ENCODE peak calls at places on chromosomes 1 and 21, in eight cellular contexts. L is esophagus muscularis mucosa, S is Peyer's patch, O is right lobe of liver, D is sigmoid colon, Q is lower leg skin, R is heart left ventricle, Z is stomach. J is an unnamed sample.
A peak's percentile ranks its signal among the peaks of the same experiment; 100 is the strongest.

GRCh38 chr1:235357485-235358378 is 9.5 kb upstream of the TBCE start:
- DNase-seq in R (no peak), L (no peak), D (no peak), Q (no peak), S (no peak), Z (no peak), O (no peak), J (no peak)

GRCh38 chr1:28507646-28508434 is 2.0 kb downstream of the RCC1 start:
- DNase-seq in O (no peak), L (no peak), Z (no peak), Q (no peak), R (no peak), D (no peak), S (no peak), J (no peak)

GRCh38 chr1:61993331-61993961 is 201.2 kb upstream of the L1TD1 start:
- DNase-seq in S (no peak), R (no peak), Q (no peak), L (no peak), O (no peak), Z (no peak), D (no peak), J (no peak)

GRCh38 chr1:156998301-156998700 is 47.2 kb downstream of the ARHGEF11 start:
- DNase-seq in Z (no peak), S (no peak), O (no peak), L (no peak), D (no peak), R (no peak), Q (no peak), J (no peak)

GRCh38 chr1:32351859-32352745 is 10.2 kb downstream of the FAM229A start:
- DNase-seq in D (peak; percentile 86), Z (peak; percentile 38), O (peak; percentile 78), S (peak; percentile 71), R (peak; percentile 64), Q (peak; percentile 90), L (no peak), J (peak; percentile 62)

GRCh38 chr1:32898958-32899357 is 2.2 kb downstream of the TMEM54 start:
- DNase-seq in S (no peak), L (no peak), R (no peak), D (peak; percentile 38), Z (no peak), Q (no peak), O (no peak), J (no peak)

GRCh38 chr1:15736666-15737229 is 690 bp downstream of the SLC25A34 start:
- DNase-seq in D (no peak), Q (no peak), L (no peak), R (no peak), O (peak; percentile 81), S (peak; percentile 88), Z (peak; percentile 70), J (peak; percentile 40)

GRCh38 chr1:222618880-222619321 is 1.0 kb downstream of the MIA3 start:
- DNase-seq in Q (no peak), D (peak; percentile 71), R (peak; percentile 11), L (no peak), O (no peak), Z (no peak), S (peak; percentile 51), J (peak; percentile 42)

GRCh38 chr1:28045777-28046176 is 42.6 kb downstream of the EYA3 start:
- DNase-seq in O (no peak), D (no peak), L (no peak), Q (no peak), S (no peak), Z (no peak), R (no peak), J (no peak)

GRCh38 chr1:114618606-114619005 is 37.2 kb upstream of the BCAS2 start:
- DNase-seq in Z (no peak), Q (no peak), R (no peak), D (no peak), L (no peak), S (no peak), O (no peak), J (no peak)

GRCh38 chr1:114623364-114623763 is 41.9 kb upstream of the BCAS2 start:
- DNase-seq in O (no peak), L (no peak), Z (no peak), Q (no peak), S (no peak), D (no peak), R (no peak), J (no peak)

GRCh38 chr1:114620419-114620818 is 39.0 kb upstream of the BCAS2 start:
- DNase-seq in L (no peak), O (no peak), D (no peak), Q (no peak), R (no peak), Z (no peak), S (no peak), J (no peak)
- TF ChIP-seq CTCF in L (no peak), O (no peak), D (no peak), Q (no peak), R (no peak), Z (no peak), S (no peak), J (no peak)

DNA sequence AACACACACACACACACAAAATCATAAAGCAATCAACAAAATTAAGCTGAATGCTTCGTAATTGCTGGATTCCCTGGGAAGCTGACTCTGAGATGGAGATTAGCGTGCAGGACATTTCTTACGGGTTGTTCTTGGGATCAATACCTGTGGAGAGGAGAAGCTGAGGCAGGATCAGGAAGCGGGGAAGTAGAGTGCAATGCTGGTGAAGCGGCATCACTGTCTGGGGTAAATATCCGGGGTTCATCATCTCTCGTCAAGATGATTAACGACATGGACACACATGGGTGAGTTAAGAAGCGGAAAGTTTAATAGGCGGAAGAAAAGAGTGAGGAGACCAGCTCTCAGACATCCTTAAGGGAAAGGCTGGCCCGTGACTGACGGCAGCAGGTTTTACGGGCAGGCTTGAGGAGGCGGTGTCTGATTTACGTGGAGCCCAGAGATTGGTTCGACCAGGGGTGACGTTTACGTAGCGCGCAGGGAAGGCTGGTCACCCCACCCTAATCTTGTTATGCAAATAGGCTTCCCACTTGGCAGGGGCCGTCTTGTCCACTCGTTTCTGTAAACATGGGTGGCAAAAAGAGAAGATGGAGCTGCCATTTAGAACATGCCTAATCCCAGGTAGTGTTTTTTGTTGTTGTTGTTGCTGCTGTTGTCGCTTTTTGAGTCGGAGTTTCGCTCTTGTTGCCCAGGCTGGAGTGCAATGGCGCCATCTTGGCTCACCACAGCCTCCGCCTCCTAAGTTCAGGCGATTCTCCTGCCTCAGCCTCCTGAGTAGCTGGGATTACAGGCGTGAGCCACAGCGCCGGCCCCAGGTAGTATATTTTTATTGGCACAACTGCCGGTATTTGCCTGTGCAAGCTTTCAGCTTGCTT is 135.6 kb upstream of the KCNJ15 start:
- DNase-seq in Q (no peak), L (no peak), O (no peak), S (no peak), R (no peak), Z (no peak), D (no peak), J (no peak)
- TF ChIP-seq POLR2A in Q (no peak), L (no peak), O (no peak), S (no peak), R (no peak), Z (no peak), D (no peak), J (no peak)

DNA sequence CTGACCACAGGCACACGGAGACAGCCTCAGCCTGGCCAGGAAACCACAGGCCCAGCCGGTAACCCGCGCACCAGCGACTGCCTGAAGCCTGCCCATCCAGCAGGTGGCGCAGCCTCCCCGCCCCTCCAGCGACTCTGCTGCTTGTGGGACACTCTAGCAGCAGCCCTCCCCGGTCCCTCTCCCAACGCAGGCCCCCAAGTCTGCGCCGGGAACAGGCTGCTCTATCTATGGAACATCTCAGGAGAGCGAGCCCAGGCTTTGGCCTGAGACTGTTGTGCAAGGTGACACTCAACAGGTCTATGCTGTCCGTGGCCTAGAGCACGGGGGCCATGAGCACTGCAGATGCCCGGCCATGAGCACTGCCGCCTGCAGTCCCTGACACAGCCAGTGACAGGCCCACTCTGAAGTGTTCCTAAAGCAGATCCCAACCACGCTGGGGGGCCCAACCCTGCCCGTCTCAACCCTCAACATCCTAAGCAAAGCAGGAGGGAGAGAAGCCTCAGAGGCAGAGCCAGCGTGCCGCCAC is 28.4 kb downstream of the WDR4 start:
- DNase-seq in S (peak; percentile 60), D (no peak), L (no peak), R (no peak), Z (peak; percentile 34), Q (no peak), O (peak; percentile 56), J (no peak)
- TF ChIP-seq CTCF in S (peak; percentile 31), D (no peak), L (no peak), R (no peak), Z (no peak), Q (no peak), O (peak; percentile 54), J (peak; percentile 32)

GRCh38 chr1:225651376-225651871 is 1.5 kb downstream of the ENAH start:
- DNase-seq in R (no peak), Z (no peak), S (no peak), L (no peak), Q (no peak), O (no peak), D (no peak), J (no peak)

GRCh38 chr1:225653463-225654276 is 747 bp upstream of the ENAH start:
- DNase-seq in O (peak; percentile 72), S (peak; percentile 70), L (peak; percentile 94), Q (peak; percentile 95), R (peak; percentile 74), Z (peak; percentile 64), D (peak; percentile 93), J (peak; percentile 76)

GRCh38 chr1:225652726-225653462 is at the start of gene ENAH:
- DNase-seq in R (peak; percentile 88), Q (peak; percentile 95), O (peak; percentile 78), D (peak; percentile 93), Z (peak; percentile 84), L (no peak), S (peak; percentile 83), J (peak; percentile 89)

GRCh38 chr1:225650198-225650597 is 2.7 kb downstream of the ENAH start:
- DNase-seq in D (no peak), R (no peak), Z (no peak), O (no peak), L (no peak), S (no peak), Q (no peak), J (no peak)

DNA sequence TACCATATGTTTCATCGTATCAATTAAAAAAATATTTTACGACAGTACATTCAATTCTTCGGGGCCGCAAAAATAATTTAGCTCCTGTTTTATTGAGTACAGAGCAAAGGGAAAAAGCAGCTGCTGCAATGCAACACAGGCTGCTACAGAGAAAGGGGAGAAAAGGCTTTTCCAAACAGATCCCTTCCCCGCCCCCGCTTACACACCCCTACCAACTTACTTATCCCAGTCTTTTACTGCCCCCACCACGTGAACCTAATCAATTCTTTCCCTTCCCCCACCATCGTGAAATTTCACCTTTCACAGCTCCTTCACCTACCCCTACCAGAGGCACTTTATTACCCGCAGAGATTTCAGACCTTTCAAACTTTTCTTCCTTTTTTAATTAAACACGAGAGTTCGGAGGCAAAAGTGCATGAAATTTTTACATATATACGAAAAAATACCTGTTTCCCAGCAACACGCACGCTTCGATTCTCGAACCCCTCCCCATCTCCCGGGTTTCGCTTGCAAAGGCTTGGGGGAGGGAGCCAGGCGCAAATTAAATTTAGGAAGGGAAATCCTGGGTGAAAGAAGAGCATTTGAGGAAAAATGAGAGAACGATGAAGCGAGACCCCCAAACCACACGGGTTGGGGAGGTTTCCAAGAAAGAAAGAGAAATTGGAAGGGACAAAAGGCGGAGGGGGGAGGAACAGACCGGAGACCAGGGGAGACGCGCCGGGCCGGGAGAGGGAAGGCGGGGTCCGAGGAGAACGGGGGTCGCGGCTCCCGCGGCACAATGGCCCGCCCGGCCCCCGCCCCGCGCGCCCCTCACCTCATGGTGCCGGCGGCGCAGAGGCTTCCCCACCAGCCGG is 824 bp downstream of the ENAH start:
- DNase-seq in O (no peak), D (no peak), L (no peak), Q (no peak), S (no peak), R (peak; percentile 23), Z (no peak), J (peak; percentile 62)
- TF ChIP-seq POLR2A in O (no peak), D (no peak), L (no peak), Q (no peak), S (no peak), R (no peak), Z (no peak), J (no peak)